ENCODE peak calls at places on chromosome 1, in four cellular contexts. J is ureter, E is uterus, A is lung. U is an unnamed sample.

GRCh38 chr1:61170328-61171238 is 88.2 kb downstream of the NFIA start:
- DNase-seq in E (no peak), A (no peak), J (no peak), U (no peak)

GRCh38 chr1:156508205-156508954 is 7.8 kb upstream of the MEF2D start:
- DNase-seq in A (peak; percentile 65), E (peak; percentile 86), J (peak; percentile 84), U (peak; percentile 95)

GRCh38 chr1:32716312-32717126 is 13.9 kb upstream of the SYNC start:
- DNase-seq in E (no peak), J (peak; percentile 93), A (peak; percentile 95), U (no peak)

GRCh38 chr1:70737125-70737524 is 310.5 kb downstream of the PTGER3 start:
- DNase-seq in J (no peak), E (no peak), A (no peak), U (no peak)

GRCh38 chr1:39129514-39129913 is 75.0 kb upstream of the MACF1 start:
- DNase-seq in J (no peak), A (no peak), E (no peak), U (no peak)

GRCh38 chr1:155481761-155482160 is 80.8 kb downstream of the ASH1L start:
- DNase-seq in E (no peak), J (no peak), A (no peak), U (no peak)

GRCh38 chr1:66525086-66525485 is 8.9 kb upstream of the SGIP1 start:
- DNase-seq in E (no peak), A (no peak), J (no peak), U (no peak)

GRCh38 chr1:175314300-175314699 is 121.7 kb upstream of the KIAA0040 start:
- DNase-seq in E (no peak), A (no peak), J (no peak), U (no peak)

GRCh38 chr1:206905295-206906164 is 8.3 kb downstream of the IL24 start:
- DNase-seq in J (no peak), A (no peak), E (no peak), U (no peak)

GRCh38 chr1:30194741-30195423 is 528.5 kb downstream of the MATN1 start:
- DNase-seq in E (no peak), J (no peak), A (peak; percentile 17), U (no peak)

GRCh38 chr1:51878307-51878615 is 266 bp downstream of the NRDC start:
- DNase-seq in E (no peak), J (no peak), A (no peak), U (no peak)

GRCh38 chr1:201755200-201755599 is 73.8 kb upstream of the IPO9 start:
- DNase-seq in E (no peak), J (no peak), A (no peak), U (no peak)

GRCh38 chr1:16236091-16236494 is 890 bp downstream of the CPLANE2 start:
- DNase-seq in E (no peak), J (no peak), A (peak; percentile 53), U (peak; percentile 67)

GRCh38 chr1:58929667-58930325 is 145.9 kb upstream of the JUN start:
- DNase-seq in J (peak; percentile 53), A (no peak), E (no peak), U (no peak)

GRCh38 chr1:42214447-42214871 is 49.9 kb upstream of the GUCA2A start:
- DNase-seq in J (no peak), E (no peak), A (peak; percentile 43), U (no peak)

GRCh38 chr1:8427493-8427892 is 109.6 kb downstream of the SLC45A1 start:
- DNase-seq in A (no peak), J (no peak), E (no peak), U (no peak)

GRCh38 chr1:20588634-20589225 is at the start of gene CDA:
- DNase-seq in A (no peak), E (no peak), J (no peak), U (peak; percentile 69)

GRCh38 chr1:15362737-15363128 is 47.0 kb upstream of the EFHD2 start:
- DNase-seq in A (no peak), J (no peak), E (no peak), U (no peak)

GRCh38 chr1:189646066-189646465 is 831.6 kb downstream of the BRINP3 start:
- DNase-seq in J (no peak), E (no peak), A (no peak), U (no peak)

GRCh38 chr1:67647036-67647798 is 37.8 kb upstream of the GADD45A start:
- DNase-seq in A (no peak), E (no peak), J (peak; percentile 48), U (no peak)

GRCh38 chr1:58084266-58084665 is 462.3 kb downstream of the OMA1 start:
- DNase-seq in A (no peak), E (no peak), J (no peak), U (no peak)

GRCh38 chr1:155859881-155860841 is 794 bp downstream of the SYT11 start:
- DNase-seq in E (peak; percentile 90), A (peak; percentile 70), J (peak; percentile 80), U (peak; percentile 91)

GRCh38 chr1:230086152-230086551 is 19.1 kb downstream of the GALNT2 start:
- DNase-seq in J (no peak), A (no peak), E (no peak), U (no peak)

GRCh38 chr1:205073511-205073910 is 10.7 kb downstream of the TMEM81 start:
- DNase-seq in A (no peak), J (no peak), E (no peak), U (no peak)